ENCODE peak calls at places on chromosome 13, in six cellular contexts. Z is tibial artery, X is suprapubic skin, G is Peyer's patch, E is mucosa of descending colon, A is A549. Y is an unnamed sample.

GRCh38 chr13:27587083-27587482 is 33.2 kb downstream of the LNX2 start:
- DNase-seq in Z (no peak), X (no peak), G (no peak), E (no peak), A (no peak), Y (no peak)

GRCh38 chr13:82330499-82330898 is 1551.8 kb downstream of the SLITRK1 start:
- DNase-seq in Z (no peak), X (no peak), G (no peak), E (no peak), A (peak), Y (no peak)

GRCh38 chr13:35630551-35631275 is 154.2 kb upstream of the MAB21L1 start:
- DNase-seq in Z (no peak), X (no peak), G (no peak), E (peak), A (peak), Y (no peak)

GRCh38 chr13:76331948-76332712 is 554.1 kb downstream of the KCTD12 start:
- DNase-seq in Z (no peak), X (no peak), G (no peak), E (no peak), A (no peak), Y (no peak)

GRCh38 chr13:24233351-24233901 is 72.9 kb downstream of the SPATA13 start:
- DNase-seq in Z (no peak), X (no peak), G (no peak), E (no peak), A (no peak), Y (no peak)

GRCh38 chr13:101875717-101876393 is 423.4 kb downstream of the ITGBL1 start:
- DNase-seq in Z (no peak), X (no peak), G (no peak), E (no peak), A (peak), Y (no peak)

GRCh38 chr13:97279913-97280312 is 57.8 kb downstream of the MBNL2 start:
- DNase-seq in Z (no peak), X (no peak), G (no peak), E (no peak), A (no peak), Y (no peak)

GRCh38 chr13:111361873-111362648 is 41.6 kb downstream of the TEX29 start:
- DNase-seq in Z (no peak), X (no peak), G (no peak), E (no peak), A (no peak), Y (no peak)

GRCh38 chr13:59715591-59715990 is 448.1 kb downstream of the DIAPH3 start:
- DNase-seq in Z (no peak), X (no peak), G (no peak), E (no peak), A (no peak), Y (no peak)

GRCh38 chr13:59706101-59706976 is 457.4 kb downstream of the DIAPH3 start:
- DNase-seq in Z (no peak), X (no peak), G (no peak), E (no peak), A (no peak), Y (no peak)

GRCh38 chr13:59710995-59711701 is 452.6 kb downstream of the DIAPH3 start:
- DNase-seq in Z (no peak), X (no peak), G (no peak), E (no peak), A (no peak), Y (no peak)

DNA sequence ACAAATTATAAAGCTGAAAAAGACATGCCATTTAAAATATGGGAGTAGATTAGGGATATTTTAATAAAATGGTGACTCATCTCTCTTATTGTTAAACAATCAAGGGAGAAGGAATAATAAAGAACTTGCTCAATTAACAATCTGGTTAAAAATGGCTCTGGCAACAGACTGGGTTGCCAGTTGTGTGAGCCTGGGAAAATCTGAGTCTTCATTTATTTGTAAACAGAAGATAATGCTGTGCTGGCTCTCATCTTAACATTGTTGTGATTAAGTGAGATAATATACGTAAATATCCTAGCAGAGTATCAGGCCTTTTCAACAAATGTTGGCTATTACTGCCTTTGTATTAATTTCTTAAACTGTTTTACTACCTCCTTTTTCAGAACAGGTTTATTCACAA is 453.3 kb downstream of the DIAPH3 start:
- DNase-seq in Z (no peak), X (no peak), G (no peak), E (no peak), A (no peak), Y (no peak)
- TF ChIP-seq CTCF in Z (no peak), X (no peak), G (no peak), E (no peak), A (no peak), Y (no peak)

GRCh38 chr13:114035583-114036501 is 62.0 kb upstream of the C13orf46 start:
- DNase-seq in Z (peak), X (no peak), G (no peak), E (no peak), A (no peak), Y (no peak)

GRCh38 chr13:114038211-114038613 is 64.3 kb upstream of the C13orf46 start:
- DNase-seq in Z (no peak), X (no peak), G (no peak), E (no peak), A (no peak), Y (no peak)

GRCh38 chr13:114039471-114040141 is 65.7 kb upstream of the C13orf46 start:
- DNase-seq in Z (no peak), X (no peak), G (no peak), E (no peak), A (no peak), Y (no peak)

GRCh38 chr13:114038900-114039299 is 65.0 kb upstream of the C13orf46 start:
- DNase-seq in Z (no peak), X (no peak), G (no peak), E (no peak), A (no peak), Y (no peak)

DNA sequence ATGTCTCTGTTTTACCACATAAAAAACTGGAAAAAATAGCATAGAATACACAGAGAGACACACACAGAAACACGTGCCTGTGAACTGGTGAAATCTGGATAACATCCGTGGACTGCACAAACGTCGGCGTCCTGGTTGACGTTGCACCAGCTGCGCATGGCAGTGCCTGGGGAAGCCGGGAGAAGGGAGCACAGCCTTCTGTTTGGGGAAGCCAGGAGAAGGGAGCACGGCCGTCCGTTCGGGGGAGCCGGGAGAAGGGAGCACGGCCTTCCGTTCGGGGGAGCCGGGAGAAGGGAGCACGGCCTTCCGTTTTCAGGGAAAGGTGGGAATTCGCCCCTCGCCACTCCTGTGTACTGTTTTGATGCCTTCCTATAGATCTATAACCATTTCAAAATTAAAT is 63.8 kb upstream of the C13orf46 start:
- DNase-seq in Z (no peak), X (no peak), G (no peak), E (no peak), A (no peak), Y (no peak)
- H3K4me3 ChIP-seq in Z (no peak), X (no peak), G (no peak), E (no peak), A (no peak), Y (no peak)

GRCh38 chr13:77359171-77359570 is 32.3 kb upstream of the MYCBP2 start:
- DNase-seq in Z (no peak), X (no peak), G (no peak), E (no peak), A (no peak), Y (no peak)
- TF ChIP-seq CTCF in Z (no peak), X (no peak), G (no peak), E (no peak), A (no peak), Y (no peak)

DNA sequence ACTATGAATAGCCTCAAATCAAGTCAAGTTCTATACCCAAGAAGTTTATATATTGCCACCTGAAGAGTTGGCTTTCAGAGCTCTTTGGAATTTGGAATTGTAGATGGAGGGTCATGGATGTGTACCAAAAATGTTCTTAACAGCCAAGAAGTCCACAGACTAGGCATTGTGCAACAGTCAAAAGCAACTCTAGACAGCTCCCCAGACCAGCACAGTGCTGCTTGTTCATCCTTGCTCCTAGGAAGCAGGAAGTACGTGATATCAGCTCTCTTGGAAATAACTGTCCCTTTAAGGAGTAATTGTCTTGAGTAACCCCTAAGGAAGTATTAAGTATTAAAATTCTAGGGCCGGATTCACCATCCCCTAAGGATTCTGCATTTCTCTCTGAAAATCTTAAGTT is 30.7 kb upstream of the IL17D start:
- DNase-seq in Z (no peak), X (no peak), G (no peak), E (no peak), A (no peak), Y (no peak)
- H3K4me3 ChIP-seq in Z (no peak), X (no peak), G (no peak), E (no peak), A (no peak), Y (no peak)

GRCh38 chr13:40755082-40755755 is 15.8 kb downstream of the MRPS31 start:
- DNase-seq in Z (no peak), X (no peak), G (no peak), E (peak), A (no peak), Y (no peak)

DNA sequence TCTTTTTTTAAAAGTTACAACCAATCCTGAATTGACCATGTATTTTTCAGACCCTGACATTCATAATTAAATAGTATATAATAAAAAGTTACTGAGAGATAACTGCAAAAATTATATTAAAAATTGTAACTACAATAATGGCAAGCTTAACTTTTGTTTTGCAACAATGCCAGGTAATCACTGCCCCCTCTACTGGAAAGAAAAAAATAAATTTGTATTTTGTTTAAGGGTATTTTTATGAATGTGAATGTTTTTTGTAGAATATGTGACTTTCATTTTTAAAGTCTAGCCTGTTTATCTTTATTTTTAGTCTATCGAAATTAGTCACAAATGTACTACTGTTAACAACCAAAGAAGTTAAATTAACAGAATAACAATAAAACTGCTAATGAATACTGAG is 21.7 kb downstream of the MRPS31 start:
- DNase-seq in Z (no peak), X (no peak), G (no peak), E (no peak), A (no peak), Y (no peak)
- TF ChIP-seq CTCF in Z (no peak), X (no peak), G (no peak), E (no peak), A (no peak), Y (no peak)

GRCh38 chr13:42272776-42273175 is 824 bp downstream of the AKAP11 start:
- DNase-seq in Z (no peak), X (no peak), G (no peak), E (no peak), A (no peak), Y (no peak)

GRCh38 chr13:42271337-42272114 is 426 bp upstream of the AKAP11 start:
- DNase-seq in Z (peak), X (peak), G (peak), E (peak), A (peak), Y (peak)

GRCh38 chr13:42270160-42270856 is 1.6 kb upstream of the AKAP11 start:
- DNase-seq in Z (no peak), X (no peak), G (no peak), E (no peak), A (no peak), Y (no peak)

GRCh38 chr13:42272115-42272756 is at the start of gene AKAP11:
- DNase-seq in Z (peak), X (peak), G (peak), E (peak), A (peak), Y (peak)

GRCh38 chr13:42270857-42271215 is 1.1 kb upstream of the AKAP11 start:
- DNase-seq in Z (no peak), X (no peak), G (no peak), E (no peak), A (no peak), Y (no peak)
- H3K4me3 ChIP-seq in Z (peak), X (peak), G (peak), E (no peak), A (peak), Y (no peak)

DNA sequence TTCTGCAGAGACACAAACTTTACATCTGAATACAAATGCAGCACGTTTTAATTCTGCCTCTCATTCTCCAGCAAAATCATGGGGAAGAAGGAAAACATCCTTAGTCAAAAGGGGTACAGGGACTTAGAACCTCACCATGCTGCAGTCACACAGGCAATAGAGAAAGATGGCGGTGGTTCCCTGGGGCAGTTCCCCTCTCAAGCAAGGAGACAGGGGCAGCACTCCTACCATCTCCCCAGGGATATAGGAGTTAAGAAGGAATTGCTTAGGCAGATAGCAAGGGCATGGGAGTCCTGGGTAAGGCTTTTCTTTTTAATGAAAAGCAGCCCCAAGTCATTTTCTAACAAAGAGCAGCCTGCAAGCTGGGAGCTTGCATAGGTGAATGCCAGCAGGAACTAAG is 514.8 kb downstream of the IRS2 start:
- DNase-seq in Z (no peak), X (no peak), G (no peak), E (no peak), A (no peak), Y (no peak)
- TF ChIP-seq CTCF in Z (no peak), X (no peak), G (no peak), E (no peak), A (no peak), Y (no peak)

GRCh38 chr13:32314271-32314967 is 744 bp downstream of the ZAR1L start:
- DNase-seq in Z (peak), X (peak), G (peak), E (peak), A (no peak), Y (no peak)
- H3K4me3 ChIP-seq in Z (peak), X (peak), G (peak), E (no peak), A (peak), Y (no peak)

GRCh38 chr13:94119360-94119936 is 360.0 kb downstream of the DCT start:
- DNase-seq in Z (no peak), X (no peak), G (no peak), E (peak), A (no peak), Y (no peak)
- TF ChIP-seq CTCF in Z (no peak), X (no peak), G (no peak), E (no peak), A (no peak), Y (no peak)

Y was measured in lower leg skin.